ENCODE peak calls at places on chromosomes 12 and 14, in ten cellular contexts. U is activated CD8-positive, alpha-beta memory T cell treated with anti-CD3 and anti-CD28 coated beads, Interleukin-2, amount 50 U/mL, for 4 hours; E is hypothalamus; F is mucosa of descending colon; O is kidney tubule cell; L is hippocampal formation; R is iris pigment epithelial cell; B is RCC 7860; H is T-cell; S is stromal cell of bone marrow. J is an unnamed sample.

GRCh38 chr12:113766880-113767878 is 198.9 kb downstream of the RBM19 start:
- DNase-seq in U (no peak), E (no peak), F (no peak), O (peak), L (no peak), R (peak), B (peak), H (no peak), S (peak), J (no peak)

GRCh38 chr12:94204647-94205247 is 56.4 kb downstream of the PLXNC1 start:
- DNase-seq in U (no peak), E (no peak), F (no peak), O (no peak), L (no peak), R (peak), B (no peak), H (no peak), S (no peak), J (no peak)

GRCh38 chr12:66190519-66191406 is 1.7 kb downstream of the IRAK3 start:
- DNase-seq in U (no peak), E (no peak), F (no peak), O (no peak), L (no peak), R (peak), B (no peak), H (no peak), S (no peak), J (no peak)

GRCh38 chr14:74459981-74460380 is 33.1 kb downstream of the NPC2 start:
- DNase-seq in U (no peak), E (no peak), F (no peak), O (no peak), L (no peak), R (no peak), B (no peak), H (no peak), S (no peak), J (no peak)

GRCh38 chr12:52119398-52120254 is 40.1 kb downstream of the SMIM41 start:
- DNase-seq in U (peak), E (no peak), F (no peak), O (peak), L (no peak), R (peak), B (peak), H (peak), S (no peak), J (no peak)

GRCh38 chr12:86186449-86186848 is 69.7 kb downstream of the MGAT4C start:
- DNase-seq in U (no peak), E (no peak), F (no peak), O (no peak), L (no peak), R (peak), B (no peak), H (no peak), S (no peak), J (no peak)

GRCh38 chr12:13924286-13924685 is 57.1 kb downstream of the GRIN2B start:
- DNase-seq in U (no peak), E (no peak), F (no peak), O (no peak), L (no peak), R (no peak), B (no peak), H (no peak), S (no peak), J (no peak)

GRCh38 chr12:25241171-25242020 is 9.3 kb downstream of the KRAS start:
- DNase-seq in U (peak), E (no peak), F (no peak), O (peak), L (peak), R (peak), B (no peak), H (peak), S (peak), J (no peak)

GRCh38 chr14:68172664-68173063 is 353.1 kb downstream of the RAD51B start:
- DNase-seq in U (no peak), E (no peak), F (no peak), O (peak), L (no peak), R (peak), B (peak), H (no peak), S (no peak), J (no peak)

GRCh38 chr14:36713960-36714703 is 52.5 kb downstream of the PAX9 start:
- DNase-seq in U (no peak), E (no peak), F (no peak), O (no peak), L (no peak), R (no peak), B (no peak), H (no peak), S (no peak), J (no peak)

GRCh38 chr12:31655792-31656191 is 3.7 kb upstream of the ETFBKMT start:
- DNase-seq in U (no peak), E (no peak), F (no peak), O (no peak), L (no peak), R (no peak), B (no peak), H (no peak), S (no peak), J (no peak)

GRCh38 chr12:24617471-24617870 is 331.4 kb downstream of the BCAT1 start:
- DNase-seq in U (no peak), E (no peak), F (no peak), O (peak), L (no peak), R (peak), B (peak), H (no peak), S (no peak), J (no peak)

GRCh38 chr12:94336201-94336915 is 123.3 kb downstream of the CEP83 start:
- DNase-seq in U (no peak), E (no peak), F (no peak), O (no peak), L (no peak), R (peak), B (no peak), H (no peak), S (no peak), J (no peak)

GRCh38 chr14:44529026-44529425 is 21.9 kb upstream of the FSCB start:
- DNase-seq in U (no peak), E (no peak), F (no peak), O (no peak), L (peak), R (no peak), B (peak), H (no peak), S (peak), J (no peak)

GRCh38 chr12:122846622-122847515 is 11.6 kb downstream of the HIP1R start:
- DNase-seq in U (no peak), E (no peak), F (peak), O (no peak), L (no peak), R (no peak), B (no peak), H (no peak), S (no peak), J (no peak)

GRCh38 chr14:100015251-100015655 is 50.0 kb upstream of the EVL start:
- DNase-seq in U (no peak), E (no peak), F (no peak), O (peak), L (no peak), R (peak), B (no peak), H (no peak), S (no peak), J (no peak)

GRCh38 chr14:93025055-93025454 is 90.7 kb downstream of the ITPK1 start:
- DNase-seq in U (peak), E (no peak), F (no peak), O (no peak), L (no peak), R (no peak), B (no peak), H (peak), S (no peak), J (no peak)

GRCh38 chr12:69655616-69656336 is 43.3 kb downstream of the BEST3 start:
- DNase-seq in U (no peak), E (no peak), F (no peak), O (peak), L (no peak), R (peak), B (peak), H (no peak), S (peak), J (no peak)

GRCh38 chr12:79933580-79934264 is 1.2 kb downstream of the PPP1R12A start:
- DNase-seq in U (no peak), E (no peak), F (no peak), O (peak), L (peak), R (peak), B (no peak), H (no peak), S (no peak), J (no peak)

GRCh38 chr12:110941391-110941790 is 21.0 kb upstream of the MYL2 start:
- DNase-seq in U (no peak), E (no peak), F (no peak), O (no peak), L (no peak), R (no peak), B (no peak), H (no peak), S (no peak), J (no peak)

GRCh38 chr12:99558113-99558512 is 89.4 kb upstream of the GARIN6 start:
- DNase-seq in U (no peak), E (no peak), F (peak), O (no peak), L (no peak), R (no peak), B (no peak), H (no peak), S (no peak), J (no peak)

GRCh38 chr12:14946856-14947255 is 8.5 kb upstream of the ERP27 start:
- DNase-seq in U (no peak), E (no peak), F (no peak), O (peak), L (no peak), R (peak), B (no peak), H (no peak), S (no peak), J (no peak)

GRCh38 chr12:86265329-86265695 is 9.1 kb upstream of the MGAT4C start:
- DNase-seq in U (no peak), E (no peak), F (no peak), O (no peak), L (no peak), R (no peak), B (no peak), H (no peak), S (no peak), J (no peak)

GRCh38 chr14:37278673-37279538 is 81.2 kb downstream of the MIPOL1 start:
- DNase-seq in U (no peak), E (no peak), F (no peak), O (no peak), L (no peak), R (no peak), B (no peak), H (no peak), S (no peak), J (no peak)

GRCh38 chr14:47722929-47723693 is 47.7 kb upstream of the MDGA2 start:
- DNase-seq in U (no peak), E (no peak), F (no peak), O (no peak), L (no peak), R (no peak), B (no peak), H (no peak), S (no peak), J (no peak)

GRCh38 chr12:9372202-9372601 is 164.0 kb upstream of the PZP start:
- DNase-seq in U (no peak), E (no peak), F (no peak), O (peak), L (no peak), R (peak), B (no peak), H (no peak), S (peak), J (no peak)

J was measured in thoracic aorta.